ENCODE peak calls at places on chromosomes 16 and 17, in ten cellular contexts. O, Z, E, W, H, N, S, K, Y and P are unnamed samples. For H3K27me3, the result is how much of the 10 kb centered on the place peaks cover.

GRCh38 chr17:8125196-8125946 is 1.5 kb upstream of the HES7 start:
- DNase-seq in O (peak), Z (no peak), E (peak), W (peak), H (peak), N (peak), S (peak), K (peak), Y (peak), P (peak)

GRCh38 chr17:77266891-77267341 is 126.1 kb downstream of the SEC14L1 start:
- DNase-seq in O (no peak), Z (no peak), E (no peak), W (peak), H (no peak), N (no peak), S (no peak), K (no peak), Y (peak), P (no peak)

GRCh38 chr17:58822148-58823050 is 66.7 kb downstream of the PPM1E start:
- DNase-seq in O (no peak), Z (no peak), E (no peak), W (no peak), H (no peak), N (no peak), S (no peak), K (peak), Y (no peak), P (no peak)

GRCh38 chr17:44758414-44759095 is at the start of gene ADAM11:
- DNase-seq in O (no peak), Z (no peak), E (no peak), W (peak), H (no peak), N (no peak), S (no peak), K (no peak), Y (no peak), P (no peak)

GRCh38 chr17:33328129-33328528 is 35.0 kb upstream of the ASIC2 start:
- DNase-seq in O (no peak), Z (no peak), E (no peak), W (peak), H (no peak), N (no peak), S (no peak), K (no peak), Y (peak), P (peak)

GRCh38 chr16:66908116-66908515 is 10.6 kb downstream of the CDH16 start:
- DNase-seq in O (no peak), Z (no peak), E (no peak), W (no peak), H (no peak), N (no peak), S (no peak), K (no peak), Y (no peak), P (no peak)

GRCh38 chr16:27526169-27526568 is 23.5 kb downstream of the GTF3C1 start:
- DNase-seq in O (peak), Z (no peak), E (peak), W (no peak), H (no peak), N (no peak), S (no peak), K (no peak), Y (no peak), P (no peak)

GRCh38 chr17:48608921-48609505 is 1.8 kb downstream of the HOXB7 start:
- DNase-seq in O (no peak), Z (no peak), E (no peak), W (no peak), H (no peak), N (no peak), S (no peak), K (no peak), Y (no peak), P (no peak)

GRCh38 chr16:2035431-2036199 is 8.9 kb downstream of the NHERF2 start:
- DNase-seq in O (no peak), Z (no peak), E (peak), W (peak), H (no peak), N (no peak), S (no peak), K (no peak), Y (peak), P (peak)

GRCh38 chr16:22397931-22398330 is 23.5 kb upstream of the CDR2 start:
- DNase-seq in O (no peak), Z (no peak), E (no peak), W (no peak), H (no peak), N (no peak), S (no peak), K (no peak), Y (no peak), P (no peak)

GRCh38 chr17:72730091-72730490 is 362.4 kb downstream of the SLC39A11 start:
- DNase-seq in O (no peak), Z (no peak), E (no peak), W (no peak), H (no peak), N (no peak), S (no peak), K (no peak), Y (peak), P (no peak)

GRCh38 chr16:56950881-56951771 is 10.6 kb upstream of the CETP start:
- DNase-seq in O (peak), Z (no peak), E (peak), W (peak), H (no peak), N (peak), S (peak), K (peak), Y (peak), P (peak)

GRCh38 chr16:89034573-89034961 is 57.6 kb upstream of the CBFA2T3 start:
- DNase-seq in O (no peak), Z (no peak), E (no peak), W (no peak), H (no peak), N (no peak), S (no peak), K (no peak), Y (no peak), P (no peak)

GRCh38 chr16:89035013-89035697 is 58.1 kb upstream of the CBFA2T3 start:
- DNase-seq in O (no peak), Z (no peak), E (no peak), W (peak), H (no peak), N (no peak), S (no peak), K (no peak), Y (no peak), P (no peak)

GRCh38 chr16:89037261-89038152 is 56.1 kb upstream of the ACSF3 start:
- DNase-seq in O (no peak), Z (no peak), E (no peak), W (peak), H (no peak), N (peak), S (no peak), K (no peak), Y (peak), P (no peak)

GRCh38 chr16:89036776-89037175 is 56.9 kb upstream of the ACSF3 start:
- DNase-seq in O (no peak), Z (no peak), E (no peak), W (no peak), H (no peak), N (no peak), S (no peak), K (no peak), Y (no peak), P (no peak)

GRCh38 chr16:89035698-89036570 is 57.7 kb upstream of the ACSF3 start:
- DNase-seq in O (no peak), Z (no peak), E (peak), W (no peak), H (no peak), N (no peak), S (no peak), K (no peak), Y (no peak), P (no peak)
- H3K27me3 ChIP-seq in O (under half), Z (under half), E (half or more), W (under half), H (under half), N (under half), S (under half), K (under half), Y (under half), P (under half)

GRCh38 chr17:34757611-34758010 is 178.2 kb downstream of the TMEM132E start:
- DNase-seq in O (no peak), Z (no peak), E (no peak), W (no peak), H (no peak), N (no peak), S (no peak), K (no peak), Y (no peak), P (no peak)

GRCh38 chr17:34758316-34758715 is 178.9 kb downstream of the TMEM132E start:
- DNase-seq in O (no peak), Z (no peak), E (no peak), W (no peak), H (no peak), N (no peak), S (no peak), K (no peak), Y (no peak), P (no peak)

GRCh38 chr17:34755981-34756669 is 176.7 kb downstream of the TMEM132E start:
- DNase-seq in O (no peak), Z (no peak), E (no peak), W (no peak), H (no peak), N (no peak), S (no peak), K (no peak), Y (no peak), P (no peak)

GRCh38 chr17:34756670-34757021 is 177.3 kb downstream of the TMEM132E start:
- DNase-seq in O (no peak), Z (no peak), E (no peak), W (no peak), H (no peak), N (no peak), S (no peak), K (no peak), Y (no peak), P (peak)

DNA sequence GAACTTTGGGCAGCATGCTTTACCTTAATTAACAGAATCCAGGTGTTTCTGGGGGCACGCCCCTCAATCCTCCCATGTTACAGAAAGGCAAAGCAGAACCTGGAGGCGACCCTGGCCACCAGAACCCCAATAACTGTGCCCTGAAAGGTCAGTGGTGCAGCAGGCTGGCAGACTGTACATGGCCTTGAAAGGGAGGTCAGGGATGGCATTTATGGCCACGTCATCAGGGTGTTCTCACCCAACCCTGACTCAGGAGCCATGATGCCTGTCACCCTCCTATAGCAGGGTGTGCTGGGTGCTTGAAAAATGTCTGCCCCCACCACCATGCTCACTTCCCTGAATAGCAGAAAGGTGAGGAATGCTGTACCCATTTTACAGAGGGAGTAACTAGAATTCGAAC is 177.7 kb downstream of the TMEM132E start:
- DNase-seq in O (no peak), Z (no peak), E (no peak), W (no peak), H (no peak), N (no peak), S (no peak), K (no peak), Y (no peak), P (no peak)
- H3K27me3 ChIP-seq in O (under half), Z (under half), E (half or more), W (under half), H (under half), N (under half), S (under half), K (under half), Y (under half), P (under half)

GRCh38 chr16:54651851-54652770 is 278.6 kb upstream of the IRX5 start:
- DNase-seq in O (no peak), Z (no peak), E (no peak), W (peak), H (no peak), N (no peak), S (no peak), K (no peak), Y (no peak), P (peak)
- H3K27me3 ChIP-seq in O (under half), Z (under half), E (under half), W (under half), H (under half), N (under half), S (under half), K (under half), Y (under half), P (under half)

GRCh38 chr17:49951362-49952080 is 17.5 kb upstream of the DLX4 start:
- DNase-seq in O (no peak), Z (no peak), E (no peak), W (no peak), H (no peak), N (no peak), S (no peak), K (no peak), Y (no peak), P (peak)

GRCh38 chr17:49955157-49955556 is 13.8 kb upstream of the DLX4 start:
- DNase-seq in O (no peak), Z (no peak), E (no peak), W (no peak), H (no peak), N (no peak), S (no peak), K (no peak), Y (no peak), P (peak)

GRCh38 chr17:49949634-49950033 is 19.4 kb upstream of the DLX4 start:
- DNase-seq in O (no peak), Z (no peak), E (no peak), W (no peak), H (no peak), N (no peak), S (no peak), K (no peak), Y (no peak), P (no peak)

GRCh38 chr17:49952912-49953497 is 16.0 kb upstream of the DLX4 start:
- DNase-seq in O (no peak), Z (no peak), E (no peak), W (no peak), H (no peak), N (no peak), S (no peak), K (no peak), Y (no peak), P (peak)

GRCh38 chr17:49952209-49952911 is 16.6 kb upstream of the DLX4 start:
- DNase-seq in O (peak), Z (peak), E (peak), W (peak), H (peak), N (peak), S (peak), K (peak), Y (peak), P (peak)
- H3K27me3 ChIP-seq in O (under half), Z (under half), E (half or more), W (under half), H (under half), N (under half), S (under half), K (under half), Y (half or more), P (under half)

GRCh38 chr17:34572483-34572882 is 6.9 kb upstream of the TMEM132E start:
- DNase-seq in O (no peak), Z (no peak), E (no peak), W (no peak), H (no peak), N (no peak), S (no peak), K (no peak), Y (no peak), P (no peak)
- H3K27me3 ChIP-seq in O (under half), Z (under half), E (half or more), W (half or more), H (under half), N (under half), S (under half), K (under half), Y (under half), P (under half)

GRCh38 chr16:23862556-23862955 is 26.8 kb downstream of the PRKCB start:
- DNase-seq in O (no peak), Z (no peak), E (no peak), W (no peak), H (no peak), N (no peak), S (no peak), K (no peak), Y (no peak), P (peak)
- H3K27me3 ChIP-seq in O (under half), Z (under half), E (half or more), W (half or more), H (under half), N (under half), S (under half), K (under half), Y (under half), P (under half)

GRCh38 chr17:45896803-45897693 is 2.7 kb downstream of the MAPT start:
- DNase-seq in O (no peak), Z (no peak), E (no peak), W (peak), H (no peak), N (no peak), S (no peak), K (no peak), Y (no peak), P (no peak)

GRCh38 chr17:45893725-45894021 is 681 bp upstream of the MAPT start:
- DNase-seq in O (no peak), Z (no peak), E (no peak), W (no peak), H (no peak), N (no peak), S (no peak), K (no peak), Y (no peak), P (no peak)

GRCh38 chr17:45895304-45895968 is 1.1 kb downstream of the MAPT start:
- DNase-seq in O (no peak), Z (peak), E (peak), W (peak), H (no peak), N (peak), S (no peak), K (no peak), Y (no peak), P (peak)

GRCh38 chr17:45895969-45896793 is 1.8 kb downstream of the MAPT start:
- DNase-seq in O (no peak), Z (no peak), E (no peak), W (peak), H (no peak), N (no peak), S (no peak), K (no peak), Y (no peak), P (no peak)

DNA sequence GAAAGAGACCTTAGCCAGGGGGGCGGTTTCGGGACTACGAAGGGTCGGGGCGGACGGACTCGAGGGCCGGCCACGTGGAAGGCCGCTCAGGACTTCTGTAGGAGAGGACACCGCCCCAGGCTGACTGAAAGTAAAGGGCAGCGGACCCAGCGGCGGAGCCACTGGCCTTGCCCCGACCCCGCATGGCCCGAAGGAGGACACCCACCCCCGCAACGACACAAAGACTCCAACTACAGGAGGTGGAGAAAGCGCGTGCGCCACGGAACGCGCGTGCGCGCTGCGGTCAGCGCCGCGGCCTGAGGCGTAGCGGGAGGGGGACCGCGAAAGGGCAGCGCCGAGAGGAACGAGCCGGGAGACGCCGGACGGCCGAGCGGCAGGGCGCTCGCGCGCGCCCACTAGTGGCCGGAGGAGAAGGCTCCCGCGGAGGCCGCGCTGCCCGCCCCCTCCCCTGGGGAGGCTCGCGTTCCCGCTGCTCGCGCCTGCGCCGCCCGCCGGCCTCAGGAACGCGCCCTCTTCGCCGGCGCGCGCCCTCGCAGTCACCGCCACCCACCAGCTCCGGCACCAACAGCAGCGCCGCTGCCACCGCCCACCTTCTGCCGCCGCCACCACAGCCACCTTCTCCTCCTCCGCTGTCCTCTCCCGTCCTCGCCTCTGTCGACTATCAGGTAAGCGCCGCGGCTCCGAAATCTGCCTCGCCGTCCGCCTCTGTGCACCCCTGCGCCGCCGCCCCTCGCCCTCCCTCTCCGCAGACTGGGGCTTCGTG is at the start of gene MAPT:
- DNase-seq in O (peak), Z (peak), E (peak), W (peak), H (peak), N (peak), S (peak), K (peak), Y (peak), P (peak)
- H3K27me3 ChIP-seq in O (under half), Z (half or more), E (half or more), W (half or more), H (under half), N (under half), S (under half), K (under half), Y (under half), P (under half)

GRCh38 chr16:55832425-55832787 is 490 bp downstream of the CES1 start:
- DNase-seq in O (no peak), Z (no peak), E (no peak), W (no peak), H (no peak), N (no peak), S (no peak), K (no peak), Y (no peak), P (no peak)

GRCh38 chr16:55824473-55824872 is 8.4 kb downstream of the CES1 start:
- DNase-seq in O (no peak), Z (no peak), E (no peak), W (no peak), H (no peak), N (no peak), S (no peak), K (no peak), Y (no peak), P (no peak)

GRCh38 chr16:55825115-55825728 is 7.7 kb downstream of the CES1 start:
- DNase-seq in O (no peak), Z (no peak), E (no peak), W (no peak), H (no peak), N (no peak), S (no peak), K (no peak), Y (no peak), P (no peak)

GRCh38 chr16:55830658-55831294 is 2.1 kb downstream of the CES1 start:
- DNase-seq in O (no peak), Z (no peak), E (no peak), W (no peak), H (no peak), N (no peak), S (no peak), K (no peak), Y (no peak), P (no peak)

DNA sequence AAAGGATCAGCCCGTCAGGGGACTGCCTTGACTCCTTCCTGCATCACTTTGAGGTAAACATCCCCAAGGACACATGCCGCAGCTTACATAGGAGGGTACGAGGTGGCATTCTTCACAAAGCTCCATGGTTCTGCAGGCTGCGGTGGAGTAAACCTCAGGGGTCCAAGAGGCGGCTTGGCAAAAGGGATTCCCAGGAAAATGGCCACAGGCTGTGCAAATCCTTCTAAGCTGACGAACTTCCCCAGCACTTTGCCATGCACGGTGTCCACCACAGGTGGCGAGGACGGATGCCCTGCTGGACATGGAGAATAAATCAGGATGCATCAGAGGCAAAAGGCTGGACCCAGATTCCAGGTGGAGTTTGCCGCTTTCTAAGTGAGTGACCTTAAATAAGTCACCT is 4.2 kb downstream of the CES1 start:
- DNase-seq in O (no peak), Z (no peak), E (no peak), W (no peak), H (no peak), N (no peak), S (no peak), K (no peak), Y (no peak), P (no peak)
- H3K27me3 ChIP-seq in O (under half), Z (under half), E (under half), W (under half), H (under half), N (under half), S (under half), K (under half), Y (under half), P (under half)

GRCh38 chr17:79609175-79609589 is 1.7 kb downstream of the RBFOX3 start:
- DNase-seq in O (no peak), Z (no peak), E (no peak), W (peak), H (no peak), N (no peak), S (no peak), K (no peak), Y (no peak), P (no peak)

GRCh38 chr17:79607941-79608728 is 2.7 kb downstream of the RBFOX3 start:
- DNase-seq in O (no peak), Z (no peak), E (no peak), W (peak), H (no peak), N (no peak), S (no peak), K (peak), Y (no peak), P (peak)

GRCh38 chr17:79608729-79609039 is 2.2 kb downstream of the RBFOX3 start:
- DNase-seq in O (no peak), Z (no peak), E (no peak), W (no peak), H (no peak), N (no peak), S (no peak), K (no peak), Y (no peak), P (no peak)

GRCh38 chr17:79610151-79610645 is 653 bp downstream of the RBFOX3 start:
- DNase-seq in O (no peak), Z (no peak), E (no peak), W (no peak), H (no peak), N (no peak), S (no peak), K (no peak), Y (no peak), P (no peak)

GRCh38 chr17:79609616-79610150 is 1.2 kb downstream of the RBFOX3 start:
- DNase-seq in O (no peak), Z (no peak), E (no peak), W (peak), H (no peak), N (no peak), S (no peak), K (no peak), Y (no peak), P (no peak)
- H3K27me3 ChIP-seq in O (under half), Z (half or more), E (half or more), W (half or more), H (under half), N (under half), S (under half), K (half or more), Y (half or more), P (half or more)